ENCODE peak calls at places on chromosomes 13 and 19, in ten cellular contexts. One of them, this sample, is unnamed.

GRCh38 chr13:78586706-78587105 is 16.6 kb downstream of the POU4F1 start:
- DNase-seq in HTR-8/SVneo: no peak
- DNase-seq in activated T-helper 1 cell treated with anti-CD3 and anti-CD28 coated beads, Interleukin-2, amount 50 U/mL, for 16 hours: no peak
- DNase-seq in stimulated activated CD4-positive, alpha-beta T cell treated with anti-CD3 and anti-CD28 coated beads, Interleukin-2, amount 100 ng/mL, for 48 hours: no peak
- DNase-seq in activated CD8-positive, alpha-beta memory T cell treated with anti-CD3 and anti-CD28 coated beads, Interleukin-2, amount 50 U/mL, for 4 hours: no peak
- DNase-seq in HL-60: no peak
- DNase-seq in pancreas: no peak
- DNase-seq in amniotic stem cell: no peak
- DNase-seq in left cardiac atrium: no peak
- DNase-seq in effector memory CD8-positive, alpha-beta T cell: no peak
- DNase-seq in this sample: no peak

GRCh38 chr19:41299046-41299754 is 10.8 kb upstream of the CCDC97 start:
- DNase-seq in HTR-8/SVneo: no peak
- DNase-seq in activated T-helper 1 cell treated with anti-CD3 and anti-CD28 coated beads, Interleukin-2, amount 50 U/mL, for 16 hours: no peak
- DNase-seq in stimulated activated CD4-positive, alpha-beta T cell treated with anti-CD3 and anti-CD28 coated beads, Interleukin-2, amount 100 ng/mL, for 48 hours: no peak
- DNase-seq in activated CD8-positive, alpha-beta memory T cell treated with anti-CD3 and anti-CD28 coated beads, Interleukin-2, amount 50 U/mL, for 4 hours: no peak
- DNase-seq in HL-60: no peak
- DNase-seq in pancreas: no peak
- DNase-seq in amniotic stem cell: no peak
- DNase-seq in left cardiac atrium: peak
- DNase-seq in effector memory CD8-positive, alpha-beta T cell: no peak
- DNase-seq in this sample: no peak

GRCh38 chr13:91745962-91746361 is 347.5 kb downstream of the GPC5 start:
- DNase-seq in HTR-8/SVneo: no peak
- DNase-seq in activated T-helper 1 cell treated with anti-CD3 and anti-CD28 coated beads, Interleukin-2, amount 50 U/mL, for 16 hours: no peak
- DNase-seq in stimulated activated CD4-positive, alpha-beta T cell treated with anti-CD3 and anti-CD28 coated beads, Interleukin-2, amount 100 ng/mL, for 48 hours: no peak
- DNase-seq in activated CD8-positive, alpha-beta memory T cell treated with anti-CD3 and anti-CD28 coated beads, Interleukin-2, amount 50 U/mL, for 4 hours: no peak
- DNase-seq in HL-60: no peak
- DNase-seq in pancreas: no peak
- DNase-seq in amniotic stem cell: no peak
- DNase-seq in left cardiac atrium: no peak
- DNase-seq in effector memory CD8-positive, alpha-beta T cell: no peak
- DNase-seq in this sample: no peak

GRCh38 chr13:91719033-91719432 is 320.6 kb downstream of the GPC5 start:
- DNase-seq in HTR-8/SVneo: peak
- DNase-seq in activated T-helper 1 cell treated with anti-CD3 and anti-CD28 coated beads, Interleukin-2, amount 50 U/mL, for 16 hours: no peak
- DNase-seq in stimulated activated CD4-positive, alpha-beta T cell treated with anti-CD3 and anti-CD28 coated beads, Interleukin-2, amount 100 ng/mL, for 48 hours: no peak
- DNase-seq in activated CD8-positive, alpha-beta memory T cell treated with anti-CD3 and anti-CD28 coated beads, Interleukin-2, amount 50 U/mL, for 4 hours: no peak
- DNase-seq in HL-60: no peak
- DNase-seq in pancreas: no peak
- DNase-seq in amniotic stem cell: no peak
- DNase-seq in left cardiac atrium: no peak
- DNase-seq in effector memory CD8-positive, alpha-beta T cell: no peak
- DNase-seq in this sample: no peak

GRCh38 chr13:80379245-80379644 is 38.3 kb upstream of the SPRY2 start:
- DNase-seq in HTR-8/SVneo: peak
- DNase-seq in activated T-helper 1 cell treated with anti-CD3 and anti-CD28 coated beads, Interleukin-2, amount 50 U/mL, for 16 hours: no peak
- DNase-seq in stimulated activated CD4-positive, alpha-beta T cell treated with anti-CD3 and anti-CD28 coated beads, Interleukin-2, amount 100 ng/mL, for 48 hours: no peak
- DNase-seq in activated CD8-positive, alpha-beta memory T cell treated with anti-CD3 and anti-CD28 coated beads, Interleukin-2, amount 50 U/mL, for 4 hours: no peak
- DNase-seq in HL-60: no peak
- DNase-seq in pancreas: no peak
- DNase-seq in amniotic stem cell: no peak
- DNase-seq in left cardiac atrium: no peak
- DNase-seq in effector memory CD8-positive, alpha-beta T cell: no peak
- DNase-seq in this sample: no peak

GRCh38 chr19:2315818-2316353 is 7.9 kb upstream of the LINGO3 start:
- DNase-seq in HTR-8/SVneo: peak
- DNase-seq in activated T-helper 1 cell treated with anti-CD3 and anti-CD28 coated beads, Interleukin-2, amount 50 U/mL, for 16 hours: no peak
- DNase-seq in stimulated activated CD4-positive, alpha-beta T cell treated with anti-CD3 and anti-CD28 coated beads, Interleukin-2, amount 100 ng/mL, for 48 hours: no peak
- DNase-seq in activated CD8-positive, alpha-beta memory T cell treated with anti-CD3 and anti-CD28 coated beads, Interleukin-2, amount 50 U/mL, for 4 hours: no peak
- DNase-seq in HL-60: peak
- DNase-seq in pancreas: peak
- DNase-seq in amniotic stem cell: no peak
- DNase-seq in left cardiac atrium: peak
- DNase-seq in effector memory CD8-positive, alpha-beta T cell: no peak
- DNase-seq in this sample: no peak

GRCh38 chr19:29439021-29439420 is 86.8 kb upstream of the VSTM2B start:
- DNase-seq in HTR-8/SVneo: no peak
- DNase-seq in activated T-helper 1 cell treated with anti-CD3 and anti-CD28 coated beads, Interleukin-2, amount 50 U/mL, for 16 hours: no peak
- DNase-seq in stimulated activated CD4-positive, alpha-beta T cell treated with anti-CD3 and anti-CD28 coated beads, Interleukin-2, amount 100 ng/mL, for 48 hours: no peak
- DNase-seq in activated CD8-positive, alpha-beta memory T cell treated with anti-CD3 and anti-CD28 coated beads, Interleukin-2, amount 50 U/mL, for 4 hours: no peak
- DNase-seq in HL-60: no peak
- DNase-seq in pancreas: no peak
- DNase-seq in amniotic stem cell: no peak
- DNase-seq in left cardiac atrium: no peak
- DNase-seq in effector memory CD8-positive, alpha-beta T cell: no peak
- DNase-seq in this sample: no peak

GRCh38 chr13:46383383-46383782 is 3.7 kb downstream of the RUBCNL start:
- DNase-seq in HTR-8/SVneo: no peak
- DNase-seq in activated T-helper 1 cell treated with anti-CD3 and anti-CD28 coated beads, Interleukin-2, amount 50 U/mL, for 16 hours: no peak
- DNase-seq in stimulated activated CD4-positive, alpha-beta T cell treated with anti-CD3 and anti-CD28 coated beads, Interleukin-2, amount 100 ng/mL, for 48 hours: no peak
- DNase-seq in activated CD8-positive, alpha-beta memory T cell treated with anti-CD3 and anti-CD28 coated beads, Interleukin-2, amount 50 U/mL, for 4 hours: no peak
- DNase-seq in HL-60: no peak
- DNase-seq in pancreas: no peak
- DNase-seq in amniotic stem cell: no peak
- DNase-seq in left cardiac atrium: no peak
- DNase-seq in effector memory CD8-positive, alpha-beta T cell: no peak
- DNase-seq in this sample: no peak

GRCh38 chr13:109779074-109779473 is 7.3 kb downstream of the IRS2 start:
- DNase-seq in HTR-8/SVneo: no peak
- DNase-seq in activated T-helper 1 cell treated with anti-CD3 and anti-CD28 coated beads, Interleukin-2, amount 50 U/mL, for 16 hours: no peak
- DNase-seq in stimulated activated CD4-positive, alpha-beta T cell treated with anti-CD3 and anti-CD28 coated beads, Interleukin-2, amount 100 ng/mL, for 48 hours: no peak
- DNase-seq in activated CD8-positive, alpha-beta memory T cell treated with anti-CD3 and anti-CD28 coated beads, Interleukin-2, amount 50 U/mL, for 4 hours: peak
- DNase-seq in HL-60: no peak
- DNase-seq in pancreas: no peak
- DNase-seq in amniotic stem cell: no peak
- DNase-seq in left cardiac atrium: no peak
- DNase-seq in effector memory CD8-positive, alpha-beta T cell: no peak
- DNase-seq in this sample: peak

GRCh38 chr13:78978381-78978998 is 319.5 kb upstream of the OBI1 start:
- DNase-seq in HTR-8/SVneo: peak
- DNase-seq in activated T-helper 1 cell treated with anti-CD3 and anti-CD28 coated beads, Interleukin-2, amount 50 U/mL, for 16 hours: no peak
- DNase-seq in stimulated activated CD4-positive, alpha-beta T cell treated with anti-CD3 and anti-CD28 coated beads, Interleukin-2, amount 100 ng/mL, for 48 hours: peak
- DNase-seq in activated CD8-positive, alpha-beta memory T cell treated with anti-CD3 and anti-CD28 coated beads, Interleukin-2, amount 50 U/mL, for 4 hours: peak
- DNase-seq in HL-60: peak
- DNase-seq in pancreas: peak
- DNase-seq in amniotic stem cell: peak
- DNase-seq in left cardiac atrium: no peak
- DNase-seq in effector memory CD8-positive, alpha-beta T cell: peak
- DNase-seq in this sample: peak

GRCh38 chr19:38695319-38695683 is 47.9 kb downstream of the ACTN4 start:
- DNase-seq in HTR-8/SVneo: no peak
- DNase-seq in activated T-helper 1 cell treated with anti-CD3 and anti-CD28 coated beads, Interleukin-2, amount 50 U/mL, for 16 hours: no peak
- DNase-seq in stimulated activated CD4-positive, alpha-beta T cell treated with anti-CD3 and anti-CD28 coated beads, Interleukin-2, amount 100 ng/mL, for 48 hours: no peak
- DNase-seq in activated CD8-positive, alpha-beta memory T cell treated with anti-CD3 and anti-CD28 coated beads, Interleukin-2, amount 50 U/mL, for 4 hours: no peak
- DNase-seq in HL-60: no peak
- DNase-seq in pancreas: no peak
- DNase-seq in amniotic stem cell: no peak
- DNase-seq in left cardiac atrium: no peak
- DNase-seq in effector memory CD8-positive, alpha-beta T cell: no peak
- DNase-seq in this sample: no peak

GRCh38 chr13:102726430-102726829 is 31.6 kb upstream of the METTL21C start:
- DNase-seq in HTR-8/SVneo: no peak
- DNase-seq in activated T-helper 1 cell treated with anti-CD3 and anti-CD28 coated beads, Interleukin-2, amount 50 U/mL, for 16 hours: no peak
- DNase-seq in stimulated activated CD4-positive, alpha-beta T cell treated with anti-CD3 and anti-CD28 coated beads, Interleukin-2, amount 100 ng/mL, for 48 hours: no peak
- DNase-seq in activated CD8-positive, alpha-beta memory T cell treated with anti-CD3 and anti-CD28 coated beads, Interleukin-2, amount 50 U/mL, for 4 hours: no peak
- DNase-seq in HL-60: no peak
- DNase-seq in pancreas: no peak
- DNase-seq in amniotic stem cell: no peak
- DNase-seq in left cardiac atrium: no peak
- DNase-seq in effector memory CD8-positive, alpha-beta T cell: no peak
- DNase-seq in this sample: no peak

GRCh38 chr13:36344173-36344572 is 2.0 kb downstream of the SPART start:
- DNase-seq in HTR-8/SVneo: no peak
- DNase-seq in activated T-helper 1 cell treated with anti-CD3 and anti-CD28 coated beads, Interleukin-2, amount 50 U/mL, for 16 hours: no peak
- DNase-seq in stimulated activated CD4-positive, alpha-beta T cell treated with anti-CD3 and anti-CD28 coated beads, Interleukin-2, amount 100 ng/mL, for 48 hours: no peak
- DNase-seq in activated CD8-positive, alpha-beta memory T cell treated with anti-CD3 and anti-CD28 coated beads, Interleukin-2, amount 50 U/mL, for 4 hours: no peak
- DNase-seq in HL-60: peak
- DNase-seq in pancreas: no peak
- DNase-seq in amniotic stem cell: no peak
- DNase-seq in left cardiac atrium: no peak
- DNase-seq in effector memory CD8-positive, alpha-beta T cell: no peak
- DNase-seq in this sample: no peak

GRCh38 chr13:100837611-100838010 is 163.0 kb upstream of the TMTC4 start:
- DNase-seq in HTR-8/SVneo: no peak
- DNase-seq in activated T-helper 1 cell treated with anti-CD3 and anti-CD28 coated beads, Interleukin-2, amount 50 U/mL, for 16 hours: no peak
- DNase-seq in stimulated activated CD4-positive, alpha-beta T cell treated with anti-CD3 and anti-CD28 coated beads, Interleukin-2, amount 100 ng/mL, for 48 hours: no peak
- DNase-seq in activated CD8-positive, alpha-beta memory T cell treated with anti-CD3 and anti-CD28 coated beads, Interleukin-2, amount 50 U/mL, for 4 hours: no peak
- DNase-seq in HL-60: no peak
- DNase-seq in pancreas: no peak
- DNase-seq in amniotic stem cell: no peak
- DNase-seq in left cardiac atrium: no peak
- DNase-seq in effector memory CD8-positive, alpha-beta T cell: no peak
- DNase-seq in this sample: no peak

GRCh38 chr19:15015946-15016542 is 33.2 kb upstream of the CASP14 start:
- DNase-seq in HTR-8/SVneo: peak
- DNase-seq in activated T-helper 1 cell treated with anti-CD3 and anti-CD28 coated beads, Interleukin-2, amount 50 U/mL, for 16 hours: no peak
- DNase-seq in stimulated activated CD4-positive, alpha-beta T cell treated with anti-CD3 and anti-CD28 coated beads, Interleukin-2, amount 100 ng/mL, for 48 hours: no peak
- DNase-seq in activated CD8-positive, alpha-beta memory T cell treated with anti-CD3 and anti-CD28 coated beads, Interleukin-2, amount 50 U/mL, for 4 hours: no peak
- DNase-seq in HL-60: peak
- DNase-seq in pancreas: peak
- DNase-seq in amniotic stem cell: no peak
- DNase-seq in left cardiac atrium: no peak
- DNase-seq in effector memory CD8-positive, alpha-beta T cell: no peak
- DNase-seq in this sample: no peak

GRCh38 chr13:98461525-98462240 is 115.2 kb downstream of the STK24 start:
- DNase-seq in HTR-8/SVneo: no peak
- DNase-seq in activated T-helper 1 cell treated with anti-CD3 and anti-CD28 coated beads, Interleukin-2, amount 50 U/mL, for 16 hours: no peak
- DNase-seq in stimulated activated CD4-positive, alpha-beta T cell treated with anti-CD3 and anti-CD28 coated beads, Interleukin-2, amount 100 ng/mL, for 48 hours: no peak
- DNase-seq in activated CD8-positive, alpha-beta memory T cell treated with anti-CD3 and anti-CD28 coated beads, Interleukin-2, amount 50 U/mL, for 4 hours: no peak
- DNase-seq in HL-60: no peak
- DNase-seq in pancreas: no peak
- DNase-seq in amniotic stem cell: no peak
- DNase-seq in left cardiac atrium: peak
- DNase-seq in effector memory CD8-positive, alpha-beta T cell: no peak
- DNase-seq in this sample: no peak

GRCh38 chr13:47680752-47681151 is 320.3 kb downstream of the SUCLA2 start:
- DNase-seq in HTR-8/SVneo: no peak
- DNase-seq in activated T-helper 1 cell treated with anti-CD3 and anti-CD28 coated beads, Interleukin-2, amount 50 U/mL, for 16 hours: no peak
- DNase-seq in stimulated activated CD4-positive, alpha-beta T cell treated with anti-CD3 and anti-CD28 coated beads, Interleukin-2, amount 100 ng/mL, for 48 hours: no peak
- DNase-seq in activated CD8-positive, alpha-beta memory T cell treated with anti-CD3 and anti-CD28 coated beads, Interleukin-2, amount 50 U/mL, for 4 hours: no peak
- DNase-seq in HL-60: no peak
- DNase-seq in pancreas: no peak
- DNase-seq in amniotic stem cell: no peak
- DNase-seq in left cardiac atrium: no peak
- DNase-seq in effector memory CD8-positive, alpha-beta T cell: no peak
- DNase-seq in this sample: no peak

GRCh38 chr13:98664047-98664446 is 87.1 kb upstream of the STK24 start:
- DNase-seq in HTR-8/SVneo: no peak
- DNase-seq in activated T-helper 1 cell treated with anti-CD3 and anti-CD28 coated beads, Interleukin-2, amount 50 U/mL, for 16 hours: no peak
- DNase-seq in stimulated activated CD4-positive, alpha-beta T cell treated with anti-CD3 and anti-CD28 coated beads, Interleukin-2, amount 100 ng/mL, for 48 hours: peak
- DNase-seq in activated CD8-positive, alpha-beta memory T cell treated with anti-CD3 and anti-CD28 coated beads, Interleukin-2, amount 50 U/mL, for 4 hours: peak
- DNase-seq in HL-60: no peak
- DNase-seq in pancreas: no peak
- DNase-seq in amniotic stem cell: peak
- DNase-seq in left cardiac atrium: no peak
- DNase-seq in effector memory CD8-positive, alpha-beta T cell: no peak
- DNase-seq in this sample: no peak

GRCh38 chr13:102965802-102966201 is 100.4 kb downstream of the SLC10A2 start:
- DNase-seq in HTR-8/SVneo: no peak
- DNase-seq in activated T-helper 1 cell treated with anti-CD3 and anti-CD28 coated beads, Interleukin-2, amount 50 U/mL, for 16 hours: no peak
- DNase-seq in stimulated activated CD4-positive, alpha-beta T cell treated with anti-CD3 and anti-CD28 coated beads, Interleukin-2, amount 100 ng/mL, for 48 hours: no peak
- DNase-seq in activated CD8-positive, alpha-beta memory T cell treated with anti-CD3 and anti-CD28 coated beads, Interleukin-2, amount 50 U/mL, for 4 hours: no peak
- DNase-seq in HL-60: no peak
- DNase-seq in pancreas: no peak
- DNase-seq in amniotic stem cell: no peak
- DNase-seq in left cardiac atrium: no peak
- DNase-seq in effector memory CD8-positive, alpha-beta T cell: no peak
- DNase-seq in this sample: no peak

GRCh38 chr13:94758571-94758970 is 46.2 kb upstream of the SOX21 start:
- DNase-seq in HTR-8/SVneo: no peak
- DNase-seq in activated T-helper 1 cell treated with anti-CD3 and anti-CD28 coated beads, Interleukin-2, amount 50 U/mL, for 16 hours: no peak
- DNase-seq in stimulated activated CD4-positive, alpha-beta T cell treated with anti-CD3 and anti-CD28 coated beads, Interleukin-2, amount 100 ng/mL, for 48 hours: no peak
- DNase-seq in activated CD8-positive, alpha-beta memory T cell treated with anti-CD3 and anti-CD28 coated beads, Interleukin-2, amount 50 U/mL, for 4 hours: no peak
- DNase-seq in HL-60: no peak
- DNase-seq in pancreas: no peak
- DNase-seq in amniotic stem cell: no peak
- DNase-seq in left cardiac atrium: no peak
- DNase-seq in effector memory CD8-positive, alpha-beta T cell: no peak
- DNase-seq in this sample: no peak

This sample was measured in DMS153.